ENCODE peak calls at places on chromosomes 3 and 15, in five cellular contexts. One of them, this sample, is unnamed.

GRCh38 chr3:52671676-52672075 is 14.0 kb downstream of the PBRM1 start:
- DNase-seq in head of caudate nucleus: no peak
- DNase-seq in Daoy: no peak
- DNase-seq in stimulated activated CD4-positive, alpha-beta T cell treated with anti-CD3 and anti-CD28 coated beads, Interleukin-4, amount 100 ng/mL, for 4 hours: no peak
- DNase-seq in mesenteric fat pad: no peak
- DNase-seq in this sample: no peak

GRCh38 chr3:192833177-192833890 is 84.3 kb downstream of the MB21D2 start:
- DNase-seq in head of caudate nucleus: no peak
- DNase-seq in Daoy: peak; percentile 63
- DNase-seq in stimulated activated CD4-positive, alpha-beta T cell treated with anti-CD3 and anti-CD28 coated beads, Interleukin-4, amount 100 ng/mL, for 4 hours: no peak
- DNase-seq in mesenteric fat pad: no peak
- DNase-seq in this sample: no peak

GRCh38 chr3:49205154-49205788 is 33.9 kb downstream of the KLHDC8B start:
- DNase-seq in head of caudate nucleus: no peak
- DNase-seq in Daoy: no peak
- DNase-seq in stimulated activated CD4-positive, alpha-beta T cell treated with anti-CD3 and anti-CD28 coated beads, Interleukin-4, amount 100 ng/mL, for 4 hours: no peak
- DNase-seq in mesenteric fat pad: peak; percentile 11
- DNase-seq in this sample: no peak

GRCh38 chr15:64288577-64288976 is 67.4 kb downstream of the CSNK1G1 start:
- DNase-seq in head of caudate nucleus: no peak
- DNase-seq in Daoy: peak; percentile 28
- DNase-seq in stimulated activated CD4-positive, alpha-beta T cell treated with anti-CD3 and anti-CD28 coated beads, Interleukin-4, amount 100 ng/mL, for 4 hours: no peak
- DNase-seq in mesenteric fat pad: no peak
- DNase-seq in this sample: no peak

GRCh38 chr3:71512000-71512399 is 71.5 kb downstream of the FOXP1 start:
- DNase-seq in head of caudate nucleus: no peak
- DNase-seq in Daoy: peak; percentile 44
- DNase-seq in stimulated activated CD4-positive, alpha-beta T cell treated with anti-CD3 and anti-CD28 coated beads, Interleukin-4, amount 100 ng/mL, for 4 hours: peak; percentile 56
- DNase-seq in mesenteric fat pad: no peak
- DNase-seq in this sample: no peak

GRCh38 chr15:74958320-74958907 is 1.8 kb upstream of the RPP25 start:
- DNase-seq in head of caudate nucleus: no peak
- DNase-seq in Daoy: peak; percentile 46
- DNase-seq in stimulated activated CD4-positive, alpha-beta T cell treated with anti-CD3 and anti-CD28 coated beads, Interleukin-4, amount 100 ng/mL, for 4 hours: no peak
- DNase-seq in mesenteric fat pad: no peak
- DNase-seq in this sample: peak; percentile 77

GRCh38 chr15:39140060-39140604 is 440.7 kb upstream of the THBS1 start:
- DNase-seq in head of caudate nucleus: no peak
- DNase-seq in Daoy: peak; percentile 88
- DNase-seq in stimulated activated CD4-positive, alpha-beta T cell treated with anti-CD3 and anti-CD28 coated beads, Interleukin-4, amount 100 ng/mL, for 4 hours: no peak
- DNase-seq in mesenteric fat pad: no peak
- DNase-seq in this sample: no peak

GRCh38 chr3:12014613-12015012 is 10.4 kb downstream of the SYN2 start:
- DNase-seq in head of caudate nucleus: no peak
- DNase-seq in Daoy: no peak
- DNase-seq in stimulated activated CD4-positive, alpha-beta T cell treated with anti-CD3 and anti-CD28 coated beads, Interleukin-4, amount 100 ng/mL, for 4 hours: no peak
- DNase-seq in mesenteric fat pad: no peak
- DNase-seq in this sample: no peak

GRCh38 chr3:152941825-152942224 is 106.9 kb downstream of the P2RY1 start:
- DNase-seq in head of caudate nucleus: no peak
- DNase-seq in Daoy: no peak
- DNase-seq in stimulated activated CD4-positive, alpha-beta T cell treated with anti-CD3 and anti-CD28 coated beads, Interleukin-4, amount 100 ng/mL, for 4 hours: no peak
- DNase-seq in mesenteric fat pad: no peak
- DNase-seq in this sample: peak; percentile 47

GRCh38 chr3:175646865-175647264 is 787.7 kb downstream of the NAALADL2 start:
- DNase-seq in head of caudate nucleus: no peak
- DNase-seq in Daoy: no peak
- DNase-seq in stimulated activated CD4-positive, alpha-beta T cell treated with anti-CD3 and anti-CD28 coated beads, Interleukin-4, amount 100 ng/mL, for 4 hours: no peak
- DNase-seq in mesenteric fat pad: no peak
- DNase-seq in this sample: no peak

GRCh38 chr3:22960326-22960984 is 242.7 kb upstream of the UBE2E2 start:
- DNase-seq in head of caudate nucleus: peak; percentile 45
- DNase-seq in Daoy: peak; percentile 5
- DNase-seq in stimulated activated CD4-positive, alpha-beta T cell treated with anti-CD3 and anti-CD28 coated beads, Interleukin-4, amount 100 ng/mL, for 4 hours: no peak
- DNase-seq in mesenteric fat pad: no peak
- DNase-seq in this sample: peak; percentile 34

GRCh38 chr3:109853077-109853732 is 515.9 kb upstream of the DPPA4 start:
- DNase-seq in head of caudate nucleus: no peak
- DNase-seq in Daoy: no peak
- DNase-seq in stimulated activated CD4-positive, alpha-beta T cell treated with anti-CD3 and anti-CD28 coated beads, Interleukin-4, amount 100 ng/mL, for 4 hours: no peak
- DNase-seq in mesenteric fat pad: no peak
- DNase-seq in this sample: no peak